ENCODE peak calls at places on chromosome 6, in four cellular contexts. One of them, this sample, is unnamed.

GRCh38 chr6:112296122-112296521 is 41.8 kb upstream of the LAMA4 start:
- DNase-seq in ovary: no peak
- DNase-seq in BE2C: peak; percentile 48
- DNase-seq in colonic mucosa: no peak
- DNase-seq in this sample: no peak

GRCh38 chr6:162627825-162628224 is 99.7 kb downstream of the PRKN start:
- DNase-seq in ovary: no peak
- DNase-seq in BE2C: no peak
- DNase-seq in colonic mucosa: no peak
- DNase-seq in this sample: no peak

GRCh38 chr6:51303313-51303712 is 484.6 kb downstream of the TFAP2B start:
- DNase-seq in ovary: no peak
- DNase-seq in BE2C: no peak
- DNase-seq in colonic mucosa: no peak
- DNase-seq in this sample: no peak

GRCh38 chr6:144248003-144248402 is 37.1 kb upstream of the UTRN start:
- DNase-seq in ovary: no peak
- DNase-seq in BE2C: no peak
- DNase-seq in colonic mucosa: no peak
- DNase-seq in this sample: no peak

GRCh38 chr6:33901822-33902816 is 98.3 kb upstream of the MLN start:
- DNase-seq in ovary: no peak
- DNase-seq in BE2C: no peak
- DNase-seq in colonic mucosa: no peak
- DNase-seq in this sample: no peak

GRCh38 chr6:127190552-127190951 is 72.1 kb downstream of the RSPO3 start:
- DNase-seq in ovary: no peak
- DNase-seq in BE2C: no peak
- DNase-seq in colonic mucosa: no peak
- DNase-seq in this sample: no peak

GRCh38 chr6:3340358-3340798 is 81.6 kb downstream of the PSMG4 start:
- DNase-seq in ovary: no peak
- DNase-seq in BE2C: no peak
- DNase-seq in colonic mucosa: no peak
- DNase-seq in this sample: no peak

GRCh38 chr6:46901747-46902362 is 19.9 kb downstream of the ADGRF5 start:
- DNase-seq in ovary: no peak
- DNase-seq in BE2C: no peak
- DNase-seq in colonic mucosa: no peak
- DNase-seq in this sample: no peak

GRCh38 chr6:56864171-56864616 is 90.7 kb upstream of the BEND6 start:
- DNase-seq in ovary: no peak
- DNase-seq in BE2C: no peak
- DNase-seq in colonic mucosa: no peak
- DNase-seq in this sample: no peak

GRCh38 chr6:128731249-128732165 is 151.4 kb upstream of the LAMA2 start:
- DNase-seq in ovary: no peak
- DNase-seq in BE2C: peak; percentile 24
- DNase-seq in colonic mucosa: no peak
- DNase-seq in this sample: no peak

GRCh38 chr6:101662111-101662897 is 268.8 kb downstream of the GRIK2 start:
- DNase-seq in ovary: no peak
- DNase-seq in BE2C: no peak
- DNase-seq in colonic mucosa: no peak
- DNase-seq in this sample: no peak

GRCh38 chr6:46914279-46914810 is 7.4 kb downstream of the ADGRF5 start:
- DNase-seq in ovary: no peak
- DNase-seq in BE2C: no peak
- DNase-seq in colonic mucosa: no peak
- DNase-seq in this sample: no peak

GRCh38 chr6:102746941-102747340 is 1353.4 kb downstream of the GRIK2 start:
- DNase-seq in ovary: no peak
- DNase-seq in BE2C: no peak
- DNase-seq in colonic mucosa: no peak
- DNase-seq in this sample: no peak

GRCh38 chr6:127301199-127301700 is 34.6 kb downstream of the RNF146 start:
- DNase-seq in ovary: no peak
- DNase-seq in BE2C: no peak
- DNase-seq in colonic mucosa: no peak
- DNase-seq in this sample: no peak

GRCh38 chr6:105045546-105045945 is 88.6 kb downstream of the LIN28B start:
- DNase-seq in ovary: no peak
- DNase-seq in BE2C: no peak
- DNase-seq in colonic mucosa: no peak
- DNase-seq in this sample: no peak

GRCh38 chr6:32700391-32701040 is 34.1 kb upstream of the HLA-DQB1 start:
- DNase-seq in ovary: peak; percentile 18
- DNase-seq in BE2C: peak; percentile 41
- DNase-seq in colonic mucosa: peak; percentile 48
- DNase-seq in this sample: peak; percentile 58

GRCh38 chr6:147699637-147700036 is 191.1 kb downstream of the SAMD5 start:
- DNase-seq in ovary: no peak
- DNase-seq in BE2C: no peak
- DNase-seq in colonic mucosa: no peak
- DNase-seq in this sample: no peak

GRCh38 chr6:4008324-4009047 is 70.5 kb downstream of the FAM217A start:
- DNase-seq in ovary: no peak
- DNase-seq in BE2C: peak; percentile 24
- DNase-seq in colonic mucosa: no peak
- DNase-seq in this sample: no peak

GRCh38 chr6:137002505-137002904 is 42.3 kb downstream of the IL20RA start:
- DNase-seq in ovary: no peak
- DNase-seq in BE2C: no peak
- DNase-seq in colonic mucosa: no peak
- DNase-seq in this sample: no peak

GRCh38 chr6:112148103-112148502 is 60.7 kb downstream of the FAM229B start:
- DNase-seq in ovary: no peak
- DNase-seq in BE2C: no peak
- DNase-seq in colonic mucosa: no peak
- DNase-seq in this sample: no peak

GRCh38 chr6:21582651-21583050 is 10.9 kb upstream of the SOX4 start:
- DNase-seq in ovary: no peak
- DNase-seq in BE2C: no peak
- DNase-seq in colonic mucosa: no peak
- DNase-seq in this sample: no peak

GRCh38 chr6:136201735-136202134 is 48.4 kb downstream of the MTFR2 start:
- DNase-seq in ovary: no peak
- DNase-seq in BE2C: peak; percentile 24
- DNase-seq in colonic mucosa: no peak
- DNase-seq in this sample: no peak

GRCh38 chr6:140858381-140858971 is 1274.2 kb upstream of the GJE1 start:
- DNase-seq in ovary: no peak
- DNase-seq in BE2C: no peak
- DNase-seq in colonic mucosa: no peak
- DNase-seq in this sample: no peak

GRCh38 chr6:20891161-20891560 is 356.9 kb downstream of the CDKAL1 start:
- DNase-seq in ovary: no peak
- DNase-seq in BE2C: no peak
- DNase-seq in colonic mucosa: no peak
- DNase-seq in this sample: no peak

GRCh38 chr6:149834513-149835481 is 29.4 kb downstream of the LRP11 start:
- DNase-seq in ovary: peak; percentile 53
- DNase-seq in BE2C: peak; percentile 55
- DNase-seq in colonic mucosa: peak; percentile 76
- DNase-seq in this sample: no peak

GRCh38 chr6:119100115-119100514 is 21.7 kb upstream of the FAM184A start:
- DNase-seq in ovary: no peak
- DNase-seq in BE2C: no peak
- DNase-seq in colonic mucosa: no peak
- DNase-seq in this sample: no peak

GRCh38 chr6:125271486-125272159 is 30.1 kb downstream of the HDDC2 start:
- DNase-seq in ovary: no peak
- DNase-seq in BE2C: no peak
- DNase-seq in colonic mucosa: no peak
- DNase-seq in this sample: no peak

GRCh38 chr6:11653028-11653583 is 115.6 kb downstream of the TMEM170B start:
- DNase-seq in ovary: peak; percentile 49
- DNase-seq in BE2C: peak; percentile 38
- DNase-seq in colonic mucosa: no peak
- DNase-seq in this sample: no peak

GRCh38 chr6:112620832-112621569 is 273.9 kb downstream of the RFPL4B start:
- DNase-seq in ovary: no peak
- DNase-seq in BE2C: no peak
- DNase-seq in colonic mucosa: no peak
- DNase-seq in this sample: no peak

GRCh38 chr6:20789162-20789561 is 254.9 kb downstream of the CDKAL1 start:
- DNase-seq in ovary: no peak
- DNase-seq in BE2C: no peak
- DNase-seq in colonic mucosa: no peak
- DNase-seq in this sample: no peak

GRCh38 chr6:129364037-129364436 is 345.9 kb downstream of the ARHGAP18 start:
- DNase-seq in ovary: no peak
- DNase-seq in BE2C: no peak
- DNase-seq in colonic mucosa: no peak
- DNase-seq in this sample: no peak

GRCh38 chr6:11621119-11621518 is 83.6 kb downstream of the TMEM170B start:
- DNase-seq in ovary: no peak
- DNase-seq in BE2C: peak; percentile 15
- DNase-seq in colonic mucosa: no peak
- DNase-seq in this sample: no peak

GRCh38 chr6:98581725-98582124 is 252.6 kb upstream of the POU3F2 start:
- DNase-seq in ovary: no peak
- DNase-seq in BE2C: no peak
- DNase-seq in colonic mucosa: no peak
- DNase-seq in this sample: no peak

GRCh38 chr6:13873288-13874190 is 51.2 kb upstream of the RNF182 start:
- DNase-seq in ovary: peak; percentile 43
- DNase-seq in BE2C: peak; percentile 83
- DNase-seq in colonic mucosa: peak; percentile 82
- DNase-seq in this sample: peak; percentile 64

GRCh38 chr6:10719386-10720228 is 3.3 kb upstream of the TMEM14C start:
- DNase-seq in ovary: peak; percentile 60
- DNase-seq in BE2C: peak; percentile 15
- DNase-seq in colonic mucosa: peak; percentile 78
- DNase-seq in this sample: peak; percentile 44

GRCh38 chr6:44678252-44678935 is 290.9 kb downstream of the CDC5L start:
- DNase-seq in ovary: no peak
- DNase-seq in BE2C: no peak
- DNase-seq in colonic mucosa: no peak
- DNase-seq in this sample: no peak

GRCh38 chr6:69647726-69648125 is 149.1 kb downstream of the LMBRD1 start:
- DNase-seq in ovary: no peak
- DNase-seq in BE2C: no peak
- DNase-seq in colonic mucosa: no peak
- DNase-seq in this sample: no peak

GRCh38 chr6:165962361-165962760 is 205.3 kb downstream of the TBXT start:
- DNase-seq in ovary: no peak
- DNase-seq in BE2C: no peak
- DNase-seq in colonic mucosa: no peak
- DNase-seq in this sample: no peak

DNA sequence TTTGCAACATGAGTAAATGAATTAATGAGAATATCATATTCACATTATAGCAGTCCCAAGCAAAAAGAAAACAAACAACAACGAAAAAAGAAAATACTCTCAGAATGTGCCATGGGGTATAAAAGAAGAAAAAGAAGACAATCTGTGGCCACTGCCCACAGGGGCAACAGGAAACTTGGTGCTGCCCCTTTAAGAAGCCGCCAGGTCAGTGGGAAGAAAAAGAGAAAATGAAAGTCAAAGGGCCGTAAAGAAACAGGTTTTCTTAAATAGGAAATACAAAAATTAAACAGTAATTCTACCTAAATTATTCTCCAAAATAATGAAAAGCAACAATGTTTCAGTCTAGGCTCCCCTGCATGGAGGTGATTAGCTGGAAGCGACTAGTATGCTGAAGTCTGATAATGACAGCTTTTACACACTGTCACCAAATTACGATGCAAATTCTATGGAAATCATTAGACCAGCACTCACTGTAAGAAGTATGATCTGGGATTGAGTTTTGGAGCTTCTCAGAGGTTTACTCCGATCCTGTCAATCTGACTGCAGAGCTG is 23.6 kb downstream of the GMDS start:
- DNase-seq in ovary: no peak
- DNase-seq in BE2C: no peak
- DNase-seq in colonic mucosa: no peak
- DNase-seq in this sample: no peak
- H3K4me3 ChIP-seq in ovary: peak overlapping the region; percentile 25
- H3K4me3 ChIP-seq in BE2C: no peak overlapping the region
- H3K4me3 ChIP-seq in colonic mucosa: peak overlapping the region; percentile 41
- H3K4me3 ChIP-seq in this sample: peak overlapping the region; percentile 38

GRCh38 chr6:26328265-26328844 is 36.6 kb upstream of the BTN3A2 start:
- DNase-seq in ovary: no peak
- DNase-seq in BE2C: peak; percentile 41
- DNase-seq in colonic mucosa: no peak
- DNase-seq in this sample: no peak
- H3K27me3 ChIP-seq in ovary: no peaks in the 10 kb centered on the region
- H3K27me3 ChIP-seq in BE2C: no peaks in the 10 kb centered on the region
- H3K27me3 ChIP-seq in colonic mucosa: peaks cover 35% of the 10 kb centered on the region
- H3K27me3 ChIP-seq in this sample: peaks cover 78% of the 10 kb centered on the region

GRCh38 chr6:78832091-78832808 is 35.1 kb upstream of the IRAK1BP1 start:
- DNase-seq in ovary: no peak
- DNase-seq in BE2C: no peak
- DNase-seq in colonic mucosa: no peak
- DNase-seq in this sample: no peak

GRCh38 chr6:78831492-78831891 is 35.9 kb upstream of the IRAK1BP1 start:
- DNase-seq in ovary: peak; percentile 20
- DNase-seq in BE2C: no peak
- DNase-seq in colonic mucosa: peak; percentile 21
- DNase-seq in this sample: no peak

GRCh38 chr6:78830810-78831209 is 36.5 kb upstream of the IRAK1BP1 start:
- DNase-seq in ovary: no peak
- DNase-seq in BE2C: no peak
- DNase-seq in colonic mucosa: peak; percentile 34
- DNase-seq in this sample: no peak

GRCh38 chr6:78836610-78837009 is 30.7 kb upstream of the IRAK1BP1 start:
- DNase-seq in ovary: no peak
- DNase-seq in BE2C: no peak
- DNase-seq in colonic mucosa: no peak
- DNase-seq in this sample: no peak

GRCh38 chr6:78835817-78836216 is 31.5 kb upstream of the IRAK1BP1 start:
- DNase-seq in ovary: no peak
- DNase-seq in BE2C: no peak
- DNase-seq in colonic mucosa: no peak
- DNase-seq in this sample: no peak
- H3K4me3 ChIP-seq in ovary: no peak overlapping the region
- H3K4me3 ChIP-seq in BE2C: no peak overlapping the region
- H3K4me3 ChIP-seq in colonic mucosa: no peak overlapping the region
- H3K4me3 ChIP-seq in this sample: no peak overlapping the region

GRCh38 chr6:41548841-41549642 is 2.9 kb downstream of the FOXP4 start:
- DNase-seq in ovary: no peak
- DNase-seq in BE2C: no peak
- DNase-seq in colonic mucosa: no peak
- DNase-seq in this sample: no peak
- H3K27me3 ChIP-seq in ovary: no peaks in the 10 kb centered on the region
- H3K27me3 ChIP-seq in BE2C: no peaks in the 10 kb centered on the region
- H3K27me3 ChIP-seq in colonic mucosa: no peaks in the 10 kb centered on the region
- H3K27me3 ChIP-seq in this sample: peaks cover 23% of the 10 kb centered on the region